ENCODE peak calls at places on chromosomes 1 and 21, in seven cellular contexts. Z is astrocyte of the spinal cord; S is suprapubic skin; C is cardiac muscle cell; I is activated CD4-positive, alpha-beta memory T cell treated with anti-CD3 and anti-CD28 coated beads for 36 hours; K is ovary; T is upper lobe of right lung. A is an unnamed sample.

GRCh38 chr1:108560143-108560429 is 186 bp downstream of the EEIG2 start:
- DNase-seq in K (no peak), S (no peak), I (no peak), T (peak), Z (no peak), C (no peak), A (no peak)

GRCh38 chr1:48202030-48202752 is 20.3 kb upstream of the SLC5A9 start:
- DNase-seq in C (peak), T (no peak), S (no peak), K (peak), Z (peak), I (peak), A (peak)

GRCh38 chr1:94305704-94306103 is 68.3 kb upstream of the ARHGAP29 start:
- DNase-seq in C (no peak), I (no peak), Z (peak), T (no peak), K (no peak), S (no peak), A (no peak)

GRCh38 chr1:7646981-7647901 is 123.9 kb upstream of the VAMP3 start:
- DNase-seq in Z (peak), K (peak), I (peak), S (no peak), C (peak), T (peak), A (peak)

GRCh38 chr1:40630488-40631223 is 34.8 kb downstream of the RIMS3 start:
- DNase-seq in K (no peak), S (no peak), T (peak), I (peak), Z (peak), C (peak), A (no peak)

GRCh38 chr1:100868364-100868995 is 26.2 kb downstream of the EXTL2 start:
- DNase-seq in T (no peak), Z (peak), S (no peak), I (no peak), K (no peak), C (peak), A (no peak)

GRCh38 chr1:19036049-19036546 is 79.6 kb upstream of the IFFO2 start:
- DNase-seq in T (no peak), S (peak), C (no peak), I (no peak), K (no peak), Z (peak), A (no peak)

GRCh38 chr1:27026621-27027574 is 14.2 kb upstream of the TENT5B start:
- DNase-seq in C (peak), K (no peak), Z (peak), T (peak), I (no peak), S (no peak), A (no peak)

GRCh38 chr1:206721454-206721853 is 36.7 kb downstream of the MAPKAPK2 start:
- DNase-seq in C (no peak), S (no peak), I (no peak), Z (no peak), T (peak), K (no peak), A (no peak)

GRCh38 chr1:221714227-221715116 is 27.4 kb downstream of the DUSP10 start:
- DNase-seq in C (no peak), I (no peak), S (no peak), T (no peak), K (no peak), Z (no peak), A (no peak)

GRCh38 chr1:50774759-50775351 is 185.2 kb downstream of the FAF1 start:
- DNase-seq in S (no peak), T (no peak), K (no peak), I (no peak), Z (peak), C (peak), A (no peak)

GRCh38 chr1:33814166-33814565 is 49.7 kb upstream of the HMGB4 start:
- DNase-seq in C (no peak), Z (no peak), K (no peak), I (no peak), T (no peak), S (no peak), A (no peak)

GRCh38 chr1:160093069-160093395 is 5.4 kb downstream of the IGSF8 start:
- DNase-seq in K (no peak), Z (no peak), S (no peak), T (peak), I (no peak), C (no peak), A (no peak)

GRCh38 chr1:201268604-201269151 is 14.6 kb upstream of the PKP1 start:
- DNase-seq in I (no peak), K (no peak), Z (peak), T (no peak), S (peak), C (peak), A (no peak)

GRCh38 chr1:154968731-154969130 is 1.8 kb downstream of the SHC1 start:
- DNase-seq in C (no peak), K (no peak), Z (no peak), S (no peak), I (no peak), T (no peak), A (no peak)

GRCh38 chr1:159940006-159940620 is 5.3 kb downstream of the IGSF9 start:
- DNase-seq in K (no peak), Z (no peak), I (no peak), T (no peak), S (no peak), C (no peak), A (no peak)

GRCh38 chr1:151825811-151826660 is 5.6 kb downstream of the RORC start:
- DNase-seq in T (no peak), I (peak), S (no peak), K (no peak), C (no peak), Z (no peak), A (no peak)

GRCh38 chr1:223887724-223888428 is 42.1 kb upstream of the TP53BP2 start:
- DNase-seq in C (peak), I (peak), T (no peak), Z (peak), S (no peak), K (no peak), A (no peak)

GRCh38 chr1:42324398-42325013 is 10.5 kb downstream of the FOXJ3 start:
- DNase-seq in Z (no peak), C (no peak), S (no peak), K (no peak), I (no peak), T (no peak), A (no peak)

GRCh38 chr1:164748253-164748899 is 189.4 kb downstream of the PBX1 start:
- DNase-seq in K (peak), Z (peak), S (no peak), I (no peak), C (no peak), T (no peak), A (no peak)

GRCh38 chr1:53769184-53769583 is 30.2 kb upstream of the GLIS1 start:
- DNase-seq in K (no peak), I (no peak), S (no peak), Z (no peak), T (no peak), C (no peak), A (no peak)

GRCh38 chr1:229714964-229715603 is 89.0 kb downstream of the URB2 start:
- DNase-seq in T (no peak), Z (no peak), I (peak), C (no peak), S (no peak), K (no peak), A (peak)

GRCh38 chr21:45997205-45997494 is 15.6 kb downstream of the COL6A1 start:
- DNase-seq in S (peak), T (no peak), Z (no peak), I (no peak), K (peak), C (no peak), A (no peak)

A was measured in NK-92 treated with Interleukin-12 subunit alpha and Interleukin-12 subunit beta, amount 100 ng/mL, for 24 hours.